ENCODE peak calls at places on chromosomes 2 and 18, in six cellular contexts. Y is Panc1; Q is effector memory CD8-positive, alpha-beta T cell; J is neuronal stem cell; N is Ammon's horn; T is stimulated activated naive CD8-positive, alpha-beta T cell treated with anti-CD3 and anti-CD28 coated beads, Interleukin-15, amount 100 ng/mL, for 72 hours. F is an unnamed sample.

GRCh38 chr18:27769152-27769551 is 407.8 kb downstream of the CDH2 start:
- DNase-seq in Y (no peak), Q (no peak), J (no peak), N (no peak), T (no peak), F (no peak)

GRCh38 chr2:74597456-74597855 is 42.9 kb downstream of the DOK1 start:
- DNase-seq in Y (no peak), Q (no peak), J (no peak), N (no peak), T (no peak), F (no peak)

GRCh38 chr2:39696072-39696471 is 30.4 kb downstream of the TMEM178A start:
- DNase-seq in Y (no peak), Q (no peak), J (peak; percentile 6), N (no peak), T (no peak), F (peak; percentile 57)

GRCh38 chr2:200625317-200625716 is 39.5 kb downstream of the AOX1 start:
- DNase-seq in Y (no peak), Q (no peak), J (no peak), N (no peak), T (no peak), F (no peak)

GRCh38 chr2:189366349-189366748 is 74.9 kb upstream of the WDR75 start:
- DNase-seq in Y (no peak), Q (no peak), J (no peak), N (no peak), T (no peak), F (no peak)

GRCh38 chr2:12507295-12507694 is 209.4 kb upstream of the TRIB2 start:
- DNase-seq in Y (no peak), Q (peak; percentile 49), J (no peak), N (no peak), T (peak; percentile 86), F (no peak)

GRCh38 chr2:138030459-138030858 is 66.2 kb downstream of the HNMT start:
- DNase-seq in Y (no peak), Q (no peak), J (no peak), N (no peak), T (no peak), F (no peak)

GRCh38 chr2:95303191-95303914 is 6.2 kb downstream of the KCNIP3 start:
- DNase-seq in Y (no peak), Q (no peak), J (no peak), N (peak; percentile 88), T (no peak), F (peak; percentile 12)

GRCh38 chr18:42929857-42930256 is 185.6 kb downstream of the RIT2 start:
- DNase-seq in Y (no peak), Q (no peak), J (no peak), N (no peak), T (no peak), F (no peak)

GRCh38 chr2:164599954-164600589 is 21.2 kb downstream of the GRB14 start:
- DNase-seq in Y (peak; percentile 30), Q (no peak), J (peak; percentile 51), N (no peak), T (no peak), F (peak; percentile 51)

GRCh38 chr2:225399509-225399908 is at the start of gene NYAP2:
- DNase-seq in Y (no peak), Q (no peak), J (no peak), N (peak; percentile 31), T (no peak), F (peak; percentile 90)

GRCh38 chr2:181985632-181986205 is at the start of gene PPP1R1C:
- DNase-seq in Y (no peak), Q (no peak), J (peak; percentile 41), N (peak; percentile 52), T (no peak), F (peak; percentile 53)

GRCh38 chr18:62438402-62438801 is 84.4 kb upstream of the ZCCHC2 start:
- DNase-seq in Y (no peak), Q (no peak), J (no peak), N (no peak), T (no peak), F (no peak)

GRCh38 chr18:11042247-11042646 is 107.1 kb downstream of the PIEZO2 start:
- DNase-seq in Y (no peak), Q (no peak), J (no peak), N (no peak), T (no peak), F (no peak)

GRCh38 chr2:219739061-219739460 is 111.6 kb downstream of the SLC4A3 start:
- DNase-seq in Y (no peak), Q (no peak), J (no peak), N (no peak), T (no peak), F (no peak)

GRCh38 chr2:190519975-190520767 is 14.4 kb downstream of the NEMP2 start:
- DNase-seq in Y (no peak), Q (no peak), J (no peak), N (no peak), T (no peak), F (no peak)

GRCh38 chr2:159658887-159659437 is 42.6 kb upstream of the BAZ2B start:
- DNase-seq in Y (no peak), Q (no peak), J (no peak), N (no peak), T (no peak), F (no peak)

GRCh38 chr2:233202531-233202944 is 48.9 kb upstream of the ATG16L1 start:
- DNase-seq in Y (no peak), Q (no peak), J (no peak), N (no peak), T (no peak), F (no peak)

F was measured in cerebellar cortex.